ENCODE peak calls at places on chromosome X, in seven cellular contexts. S, J, N, P, X, Y and W are unnamed samples.

GRCh38 chrX:12210921-12211320 is 72.6 kb downstream of the FRMPD4 start:
- DNase-seq in S (no peak), J (no peak), N (no peak), P (no peak), X (no peak), Y (no peak), W (no peak)

GRCh38 chrX:155221351-155221750 is 5.1 kb downstream of the VBP1 start:
- DNase-seq in S (no peak), J (no peak), N (no peak), P (no peak), X (no peak), Y (no peak), W (no peak)

GRCh38 chrX:2230457-2230856 is 270.3 kb downstream of the DHRSX start:
- DNase-seq in S (no peak), J (no peak), N (no peak), P (no peak), X (no peak), Y (no peak), W (no peak)

GRCh38 chrX:40085086-40085551 is 12.6 kb downstream of the BCOR start:
- DNase-seq in S (no peak), J (no peak), N (no peak), P (no peak), X (no peak), Y (no peak), W (no peak)

GRCh38 chrX:122363112-122363511 is 821.0 kb upstream of the GRIA3 start:
- DNase-seq in S (no peak), J (no peak), N (no peak), P (no peak), X (no peak), Y (no peak), W (no peak)

GRCh38 chrX:11427082-11428033 is 134.1 kb downstream of the AMELX start:
- DNase-seq in S (peak; percentile 45), J (peak; percentile 7), N (peak; percentile 80), P (no peak), X (no peak), Y (no peak), W (no peak)

GRCh38 chrX:70452143-70452733 is 7.6 kb downstream of the DLG3 start:
- DNase-seq in S (peak; percentile 67), J (peak; percentile 27), N (peak; percentile 71), P (peak; percentile 26), X (peak; percentile 54), Y (peak; percentile 69), W (no peak)

GRCh38 chrX:74579597-74580209 is 34.7 kb downstream of the RLIM start:
- DNase-seq in S (no peak), J (no peak), N (no peak), P (no peak), X (no peak), Y (no peak), W (no peak)

GRCh38 chrX:72305286-72306084 is at the start of gene CITED1:
- DNase-seq in S (no peak), J (no peak), N (no peak), P (no peak), X (no peak), Y (no peak), W (no peak)

GRCh38 chrX:336227-336626 is 17.6 kb upstream of the GTPBP6 start:
- DNase-seq in S (no peak), J (no peak), N (peak; percentile 48), P (no peak), X (no peak), Y (no peak), W (no peak)

GRCh38 chrX:46733226-46733625 is 25.7 kb downstream of the SLC9A7 start:
- DNase-seq in S (no peak), J (no peak), N (no peak), P (no peak), X (no peak), Y (no peak), W (no peak)

GRCh38 chrX:154002215-154002719 is 17.4 kb downstream of the IRAK1 start:
- DNase-seq in S (no peak), J (peak; percentile 28), N (no peak), P (peak; percentile 19), X (no peak), Y (peak; percentile 50), W (peak; percentile 78)

GRCh38 chrX:134737721-134738369 is 79.6 kb upstream of the PLAC1 start:
- DNase-seq in S (no peak), J (no peak), N (no peak), P (no peak), X (no peak), Y (no peak), W (no peak)

GRCh38 chrX:45515262-45516215 is 314.9 kb upstream of the DIPK2B start:
- DNase-seq in S (peak; percentile 73), J (peak; percentile 22), N (peak; percentile 58), P (peak; percentile 1), X (peak; percentile 3), Y (peak; percentile 18), W (peak; percentile 81)

GRCh38 chrX:14013074-14013473 is 16.6 kb downstream of the GEMIN8 start:
- DNase-seq in S (no peak), J (no peak), N (no peak), P (no peak), X (no peak), Y (no peak), W (no peak)

GRCh38 chrX:80513620-80514019 is 93.4 kb downstream of the TENT5D start:
- DNase-seq in S (no peak), J (no peak), N (no peak), P (no peak), X (no peak), Y (no peak), W (no peak)

GRCh38 chrX:150873616-150874015 is 24.9 kb downstream of the CD99L2 start:
- DNase-seq in S (peak; percentile 27), J (no peak), N (no peak), P (no peak), X (no peak), Y (peak; percentile 8), W (no peak)